ENCODE peak calls at places on chromosomes 1 and 21, in eight cellular contexts. One of them, this sample, is unnamed.

GRCh38 chr1:83418558-83418957 is 580.4 kb downstream of the TTLL7 start:
- DNase-seq in right cardiac atrium: no peak
- DNase-seq in cardiac muscle cell: no peak
- DNase-seq in BJ: no peak
- DNase-seq in GM23338: no peak
- DNase-seq in breast epithelium: no peak
- DNase-seq in uterus: no peak
- DNase-seq in AG04450: no peak
- DNase-seq in this sample: no peak

GRCh38 chr1:56064705-56065104 is 514.7 kb downstream of the PLPP3 start:
- DNase-seq in BJ: peak
- DNase-seq in uterus: no peak
- DNase-seq in right cardiac atrium: no peak
- DNase-seq in GM23338: no peak
- DNase-seq in cardiac muscle cell: peak
- DNase-seq in AG04450: no peak
- DNase-seq in breast epithelium: no peak
- DNase-seq in this sample: no peak

GRCh38 chr1:185632659-185633428 is 101.3 kb upstream of the HMCN1 start:
- DNase-seq in GM23338: no peak
- DNase-seq in AG04450: no peak
- DNase-seq in cardiac muscle cell: peak
- DNase-seq in BJ: peak
- DNase-seq in breast epithelium: peak
- DNase-seq in right cardiac atrium: peak
- DNase-seq in uterus: no peak
- DNase-seq in this sample: no peak

GRCh38 chr1:38000529-38001453 is 4.5 kb downstream of the FHL3 start:
- DNase-seq in BJ: no peak
- DNase-seq in right cardiac atrium: no peak
- DNase-seq in cardiac muscle cell: peak
- DNase-seq in uterus: peak
- DNase-seq in GM23338: peak
- DNase-seq in AG04450: peak
- DNase-seq in breast epithelium: peak
- DNase-seq in this sample: no peak

GRCh38 chr1:41151846-41152245 is 90.3 kb downstream of the SCMH1 start:
- DNase-seq in breast epithelium: no peak
- DNase-seq in uterus: no peak
- DNase-seq in cardiac muscle cell: peak
- DNase-seq in right cardiac atrium: no peak
- DNase-seq in BJ: no peak
- DNase-seq in AG04450: no peak
- DNase-seq in GM23338: no peak
- DNase-seq in this sample: no peak

GRCh38 chr1:115185351-115185750 is 96.0 kb upstream of the TSPAN2 start:
- DNase-seq in cardiac muscle cell: no peak
- DNase-seq in BJ: no peak
- DNase-seq in breast epithelium: no peak
- DNase-seq in AG04450: no peak
- DNase-seq in right cardiac atrium: peak
- DNase-seq in GM23338: no peak
- DNase-seq in uterus: no peak
- DNase-seq in this sample: no peak

GRCh38 chr1:41851589-41851988 is 67.1 kb downstream of the HIVEP3 start:
- DNase-seq in breast epithelium: no peak
- DNase-seq in cardiac muscle cell: peak
- DNase-seq in uterus: no peak
- DNase-seq in right cardiac atrium: no peak
- DNase-seq in AG04450: no peak
- DNase-seq in BJ: no peak
- DNase-seq in GM23338: peak
- DNase-seq in this sample: no peak

GRCh38 chr1:174875306-174875705 is 124.4 kb upstream of the CACYBP start:
- DNase-seq in BJ: no peak
- DNase-seq in right cardiac atrium: no peak
- DNase-seq in AG04450: no peak
- DNase-seq in cardiac muscle cell: no peak
- DNase-seq in uterus: no peak
- DNase-seq in breast epithelium: peak
- DNase-seq in GM23338: peak
- DNase-seq in this sample: no peak

GRCh38 chr21:45335151-45335760 is 47.6 kb upstream of the POFUT2 start:
- DNase-seq in AG04450: no peak
- DNase-seq in uterus: no peak
- DNase-seq in breast epithelium: no peak
- DNase-seq in BJ: no peak
- DNase-seq in cardiac muscle cell: no peak
- DNase-seq in GM23338: no peak
- DNase-seq in right cardiac atrium: peak
- DNase-seq in this sample: no peak

GRCh38 chr1:205041121-205041758 is 1.8 kb upstream of the CNTN2 start:
- DNase-seq in uterus: no peak
- DNase-seq in right cardiac atrium: no peak
- DNase-seq in GM23338: no peak
- DNase-seq in AG04450: no peak
- DNase-seq in BJ: no peak
- DNase-seq in cardiac muscle cell: no peak
- DNase-seq in breast epithelium: no peak
- DNase-seq in this sample: no peak

GRCh38 chr1:107622975-107623374 is 342.0 kb downstream of the VAV3 start:
- DNase-seq in AG04450: no peak
- DNase-seq in breast epithelium: no peak
- DNase-seq in cardiac muscle cell: no peak
- DNase-seq in GM23338: no peak
- DNase-seq in right cardiac atrium: no peak
- DNase-seq in uterus: no peak
- DNase-seq in BJ: no peak
- DNase-seq in this sample: no peak

GRCh38 chr1:88126467-88126866 is 557.6 kb upstream of the PKN2 start:
- DNase-seq in AG04450: no peak
- DNase-seq in BJ: no peak
- DNase-seq in uterus: no peak
- DNase-seq in right cardiac atrium: no peak
- DNase-seq in cardiac muscle cell: no peak
- DNase-seq in breast epithelium: no peak
- DNase-seq in GM23338: no peak
- DNase-seq in this sample: no peak

GRCh38 chr1:240500681-240501080 is 111.3 kb downstream of the GREM2 start:
- DNase-seq in cardiac muscle cell: no peak
- DNase-seq in right cardiac atrium: no peak
- DNase-seq in GM23338: no peak
- DNase-seq in AG04450: no peak
- DNase-seq in breast epithelium: no peak
- DNase-seq in BJ: no peak
- DNase-seq in uterus: no peak
- DNase-seq in this sample: no peak

GRCh38 chr1:59755084-59755685 is 59.6 kb upstream of the HOOK1 start:
- DNase-seq in breast epithelium: no peak
- DNase-seq in BJ: no peak
- DNase-seq in GM23338: no peak
- DNase-seq in right cardiac atrium: no peak
- DNase-seq in AG04450: no peak
- DNase-seq in cardiac muscle cell: no peak
- DNase-seq in uterus: peak
- DNase-seq in this sample: no peak

GRCh38 chr1:75472971-75473603 is 137.8 kb downstream of the SLC44A5 start:
- DNase-seq in uterus: no peak
- DNase-seq in breast epithelium: no peak
- DNase-seq in cardiac muscle cell: no peak
- DNase-seq in right cardiac atrium: no peak
- DNase-seq in BJ: no peak
- DNase-seq in GM23338: no peak
- DNase-seq in AG04450: no peak
- DNase-seq in this sample: no peak

GRCh38 chr1:209412036-209412435 is 171.5 kb upstream of the CAMK1G start:
- DNase-seq in BJ: no peak
- DNase-seq in AG04450: no peak
- DNase-seq in GM23338: no peak
- DNase-seq in breast epithelium: peak
- DNase-seq in uterus: no peak
- DNase-seq in right cardiac atrium: no peak
- DNase-seq in cardiac muscle cell: peak
- DNase-seq in this sample: peak

GRCh38 chr1:181175955-181176354 is 87.5 kb downstream of the IER5 start:
- DNase-seq in GM23338: no peak
- DNase-seq in AG04450: no peak
- DNase-seq in breast epithelium: no peak
- DNase-seq in right cardiac atrium: no peak
- DNase-seq in cardiac muscle cell: no peak
- DNase-seq in BJ: no peak
- DNase-seq in uterus: no peak
- DNase-seq in this sample: no peak

GRCh38 chr1:56452027-56453011 is 127.0 kb downstream of the PLPP3 start:
- DNase-seq in BJ: no peak
- DNase-seq in cardiac muscle cell: no peak
- DNase-seq in GM23338: no peak
- DNase-seq in breast epithelium: no peak
- DNase-seq in AG04450: no peak
- DNase-seq in uterus: peak
- DNase-seq in right cardiac atrium: no peak
- DNase-seq in this sample: no peak

GRCh38 chr1:109191377-109191776 is 22.3 kb upstream of the SARS1 start:
- DNase-seq in uterus: no peak
- DNase-seq in cardiac muscle cell: no peak
- DNase-seq in GM23338: peak
- DNase-seq in breast epithelium: no peak
- DNase-seq in AG04450: no peak
- DNase-seq in right cardiac atrium: no peak
- DNase-seq in BJ: no peak
- DNase-seq in this sample: no peak

GRCh38 chr1:161730050-161730564 is 8.8 kb downstream of the FCRLB start:
- DNase-seq in breast epithelium: no peak
- DNase-seq in uterus: no peak
- DNase-seq in BJ: no peak
- DNase-seq in right cardiac atrium: no peak
- DNase-seq in cardiac muscle cell: peak
- DNase-seq in GM23338: no peak
- DNase-seq in AG04450: no peak
- DNase-seq in this sample: no peak

GRCh38 chr1:154856049-154856448 is 14.0 kb downstream of the KCNN3 start:
- DNase-seq in breast epithelium: no peak
- DNase-seq in right cardiac atrium: peak
- DNase-seq in GM23338: peak
- DNase-seq in BJ: no peak
- DNase-seq in cardiac muscle cell: no peak
- DNase-seq in AG04450: no peak
- DNase-seq in uterus: no peak
- DNase-seq in this sample: no peak

GRCh38 chr1:181179279-181179979 is 90.9 kb downstream of the IER5 start:
- DNase-seq in breast epithelium: no peak
- DNase-seq in uterus: no peak
- DNase-seq in AG04450: no peak
- DNase-seq in GM23338: no peak
- DNase-seq in right cardiac atrium: no peak
- DNase-seq in cardiac muscle cell: no peak
- DNase-seq in BJ: no peak
- DNase-seq in this sample: no peak

GRCh38 chr1:40185951-40186864 is 25.0 kb downstream of the RLF start:
- DNase-seq in AG04450: no peak
- DNase-seq in uterus: no peak
- DNase-seq in BJ: no peak
- DNase-seq in right cardiac atrium: no peak
- DNase-seq in breast epithelium: no peak
- DNase-seq in GM23338: peak
- DNase-seq in cardiac muscle cell: peak
- DNase-seq in this sample: no peak

GRCh38 chr1:222618880-222619321 is 1.0 kb downstream of the MIA3 start:
- DNase-seq in right cardiac atrium: peak
- DNase-seq in GM23338: peak
- DNase-seq in BJ: no peak
- DNase-seq in uterus: no peak
- DNase-seq in breast epithelium: no peak
- DNase-seq in AG04450: no peak
- DNase-seq in cardiac muscle cell: peak
- DNase-seq in this sample: no peak

GRCh38 chr1:247294282-247294681 is 37.4 kb downstream of the ZNF496 start:
- DNase-seq in right cardiac atrium: no peak
- DNase-seq in breast epithelium: no peak
- DNase-seq in GM23338: no peak
- DNase-seq in BJ: peak
- DNase-seq in uterus: no peak
- DNase-seq in cardiac muscle cell: peak
- DNase-seq in AG04450: peak
- DNase-seq in this sample: no peak

GRCh38 chr1:155009221-155009711 is 6.7 kb downstream of the ZBTB7B start:
- DNase-seq in uterus: no peak
- DNase-seq in breast epithelium: no peak
- DNase-seq in right cardiac atrium: peak
- DNase-seq in cardiac muscle cell: no peak
- DNase-seq in GM23338: no peak
- DNase-seq in AG04450: no peak
- DNase-seq in BJ: no peak
- DNase-seq in this sample: no peak

GRCh38 chr1:54395535-54395934 is 10.7 kb downstream of the SSBP3 start:
- DNase-seq in AG04450: no peak
- DNase-seq in uterus: no peak
- DNase-seq in BJ: no peak
- DNase-seq in cardiac muscle cell: no peak
- DNase-seq in breast epithelium: no peak
- DNase-seq in GM23338: no peak
- DNase-seq in right cardiac atrium: no peak
- DNase-seq in this sample: no peak

GRCh38 chr1:243849089-243850012 is 692 bp downstream of the AKT3 start:
- DNase-seq in right cardiac atrium: peak
- DNase-seq in cardiac muscle cell: peak
- DNase-seq in BJ: peak
- DNase-seq in GM23338: peak
- DNase-seq in AG04450: no peak
- DNase-seq in uterus: peak
- DNase-seq in breast epithelium: peak
- DNase-seq in this sample: peak
- H3K4me3 ChIP-seq in right cardiac atrium: peak
- H3K4me3 ChIP-seq in cardiac muscle cell: peak
- H3K4me3 ChIP-seq in BJ: peak
- H3K4me3 ChIP-seq in GM23338: peak
- H3K4me3 ChIP-seq in AG04450: peak
- H3K4me3 ChIP-seq in uterus: peak
- H3K4me3 ChIP-seq in breast epithelium: peak
- H3K4me3 ChIP-seq in this sample: peak

GRCh38 chr1:16122361-16122881 is 33.4 kb downstream of the EPHA2 start:
- DNase-seq in AG04450: no peak
- DNase-seq in BJ: no peak
- DNase-seq in right cardiac atrium: peak
- DNase-seq in breast epithelium: peak
- DNase-seq in GM23338: no peak
- DNase-seq in uterus: no peak
- DNase-seq in cardiac muscle cell: peak
- DNase-seq in this sample: no peak
- H3K4me3 ChIP-seq in AG04450: no peak
- H3K4me3 ChIP-seq in BJ: no peak
- H3K4me3 ChIP-seq in right cardiac atrium: no peak
- H3K4me3 ChIP-seq in breast epithelium: no peak
- H3K4me3 ChIP-seq in GM23338: no peak
- H3K4me3 ChIP-seq in uterus: no peak
- H3K4me3 ChIP-seq in cardiac muscle cell: no peak
- H3K4me3 ChIP-seq in this sample: no peak

GRCh38 chr1:10698726-10699469 is 97.5 kb downstream of the CASZ1 start:
- DNase-seq in uterus: no peak
- DNase-seq in breast epithelium: no peak
- DNase-seq in cardiac muscle cell: no peak
- DNase-seq in right cardiac atrium: no peak
- DNase-seq in GM23338: no peak
- DNase-seq in BJ: no peak
- DNase-seq in AG04450: no peak
- DNase-seq in this sample: no peak
- H3K4me3 ChIP-seq in uterus: no peak
- H3K4me3 ChIP-seq in breast epithelium: peak
- H3K4me3 ChIP-seq in cardiac muscle cell: no peak
- H3K4me3 ChIP-seq in right cardiac atrium: no peak
- H3K4me3 ChIP-seq in GM23338: no peak
- H3K4me3 ChIP-seq in BJ: no peak
- H3K4me3 ChIP-seq in AG04450: no peak
- H3K4me3 ChIP-seq in this sample: no peak

GRCh38 chr1:151547119-151547899 is 7.2 kb downstream of the TUFT1 start:
- DNase-seq in AG04450: peak
- DNase-seq in breast epithelium: peak
- DNase-seq in cardiac muscle cell: peak
- DNase-seq in GM23338: peak
- DNase-seq in right cardiac atrium: peak
- DNase-seq in uterus: peak
- DNase-seq in BJ: peak
- DNase-seq in this sample: peak
- H3K4me3 ChIP-seq in AG04450: peak
- H3K4me3 ChIP-seq in breast epithelium: peak
- H3K4me3 ChIP-seq in cardiac muscle cell: no peak
- H3K4me3 ChIP-seq in GM23338: no peak
- H3K4me3 ChIP-seq in right cardiac atrium: no peak
- H3K4me3 ChIP-seq in uterus: no peak
- H3K4me3 ChIP-seq in BJ: no peak
- H3K4me3 ChIP-seq in this sample: no peak

This sample was measured in coronary artery.